ENCODE peak calls at places on chromosomes 4 and X, in five cellular contexts. I is mammary epithelial cell, P is sigmoid colon, N is osteoblast, Q is SK-N-SH. H is an unnamed sample.

GRCh38 chr4:176001171-176002006 is 64.3 kb upstream of the WDR17 start:
- DNase-seq in I (no peak), P (peak; percentile 87), N (peak; percentile 66), Q (peak; percentile 17), H (peak; percentile 33)

GRCh38 chr4:36420111-36420679 is 138.8 kb downstream of the DTHD1 start:
- DNase-seq in I (no peak), P (no peak), N (no peak), Q (no peak), H (no peak)

GRCh38 chr4:79764118-79764517 is 308.9 kb downstream of the ANTXR2 start:
- DNase-seq in I (no peak), P (no peak), N (no peak), Q (no peak), H (no peak)

GRCh38 chrX:101359966-101360365 is 11.4 kb upstream of the TIMM8A start:
- DNase-seq in I (peak; percentile 9), P (no peak), N (no peak), Q (no peak), H (no peak)

GRCh38 chr4:134024251-134024650 is 177.3 kb downstream of the PABPC4L start:
- DNase-seq in I (no peak), P (no peak), N (no peak), Q (no peak), H (no peak)

GRCh38 chr4:87423313-87424031 is 1.1 kb downstream of the NUDT9 start:
- DNase-seq in I (peak; percentile 55), P (no peak), N (peak; percentile 72), Q (peak; percentile 56), H (no peak)

GRCh38 chr4:25564836-25565235 is 90.8 kb upstream of the SLC34A2 start:
- DNase-seq in I (no peak), P (no peak), N (no peak), Q (no peak), H (no peak)

GRCh38 chr4:110663738-110664444 is 41.0 kb upstream of the PITX2 start:
- DNase-seq in I (no peak), P (no peak), N (peak; percentile 38), Q (no peak), H (no peak)

GRCh38 chr4:108571027-108571569 is 49.3 kb upstream of the RPL34 start:
- DNase-seq in I (no peak), P (no peak), N (peak; percentile 8), Q (no peak), H (no peak)

GRCh38 chrX:64395568-64395929 is 297 bp upstream of the MTMR8 start:
- DNase-seq in I (no peak), P (no peak), N (no peak), Q (no peak), H (no peak)

GRCh38 chrX:98637451-98637850 is 1753.7 kb downstream of the RPA4 start:
- DNase-seq in I (no peak), P (no peak), N (no peak), Q (no peak), H (no peak)

GRCh38 chrX:136768469-136769084 is 12.2 kb downstream of the ARHGEF6 start:
- DNase-seq in I (peak; percentile 69), P (peak; percentile 73), N (peak; percentile 88), Q (peak; percentile 20), H (no peak)

GRCh38 chrX:140918398-140919043 is 83.9 kb upstream of the SPANXB1 start:
- DNase-seq in I (peak; percentile 49), P (no peak), N (no peak), Q (peak; percentile 36), H (no peak)

GRCh38 chr4:145618210-145618911 is 824 bp upstream of the MMAA start:
- DNase-seq in I (no peak), P (no peak), N (peak; percentile 58), Q (peak; percentile 29), H (no peak)

GRCh38 chrX:119688856-119689455 is 4.0 kb downstream of the SEPTIN6 start:
- DNase-seq in I (no peak), P (no peak), N (no peak), Q (no peak), H (no peak)

GRCh38 chr4:83124079-83124780 is 9.7 kb upstream of the PLAC8 start:
- DNase-seq in I (no peak), P (no peak), N (no peak), Q (no peak), H (no peak)

GRCh38 chrX:97844161-97844560 is 960.5 kb downstream of the RPA4 start:
- DNase-seq in I (no peak), P (no peak), N (peak; percentile 72), Q (peak; percentile 1), H (no peak)

GRCh38 chr4:21083413-21083812 is 383.2 kb downstream of the PACRGL start:
- DNase-seq in I (no peak), P (no peak), N (no peak), Q (no peak), H (no peak)

GRCh38 chr4:173212379-173212778 is 43.8 kb downstream of the GALNT7 start:
- DNase-seq in I (no peak), P (no peak), N (no peak), Q (no peak), H (no peak)

GRCh38 chr4:184282895-184283654 is 65.4 kb upstream of the ENPP6 start:
- DNase-seq in I (no peak), P (no peak), N (no peak), Q (no peak), H (no peak)

GRCh38 chrX:2664497-2664896 is 26.6 kb upstream of the CD99 start:
- DNase-seq in I (no peak), P (no peak), N (peak; percentile 83), Q (no peak), H (no peak)

GRCh38 chrX:7074135-7074907 is 73.2 kb upstream of the STS start:
- DNase-seq in I (peak; percentile 30), P (no peak), N (peak; percentile 57), Q (no peak), H (no peak)

GRCh38 chrX:24150051-24150790 is 692 bp downstream of the ZFX start:
- DNase-seq in I (peak; percentile 86), P (peak; percentile 97), N (peak; percentile 99), Q (peak; percentile 98), H (peak; percentile 90)

GRCh38 chr4:150973626-150974250 is 41.3 kb downstream of the LRBA start:
- DNase-seq in I (no peak), P (no peak), N (no peak), Q (no peak), H (no peak)

GRCh38 chrX:115690554-115691216 is 129.7 kb downstream of the PLS3 start:
- DNase-seq in I (peak; percentile 64), P (peak; percentile 68), N (peak; percentile 81), Q (peak; percentile 64), H (peak; percentile 2)

GRCh38 chr4:159444668-159445067 is 341.8 kb downstream of the RAPGEF2 start:
- DNase-seq in I (peak; percentile 60), P (no peak), N (no peak), Q (no peak), H (no peak)

GRCh38 chr4:7055990-7056325 is 11.9 kb downstream of the GRPEL1 start:
- DNase-seq in I (no peak), P (peak; percentile 56), N (peak; percentile 62), Q (no peak), H (no peak)

GRCh38 chrX:11952176-11952720 is 186.0 kb upstream of the FRMPD4 start:
- DNase-seq in I (no peak), P (no peak), N (no peak), Q (no peak), H (no peak)

GRCh38 chrX:153820601-153821000 is 9.7 kb downstream of the PDZD4 start:
- DNase-seq in I (no peak), P (no peak), N (peak; percentile 80), Q (peak; percentile 44), H (no peak)

GRCh38 chr4:41878170-41878941 is 56.9 kb upstream of the TMEM33 start:
- DNase-seq in I (no peak), P (no peak), N (no peak), Q (peak; percentile 62), H (no peak)

GRCh38 chrX:25144043-25144940 is 128.5 kb upstream of the ARX start:
- DNase-seq in I (peak; percentile 15), P (peak; percentile 72), N (peak; percentile 66), Q (peak; percentile 51), H (peak; percentile 30)

GRCh38 chr4:183637461-183637860 is 21.5 kb downstream of the RWDD4 start:
- DNase-seq in I (peak; percentile 39), P (no peak), N (no peak), Q (no peak), H (no peak)

GRCh38 chr4:137993232-137993631 is 248.9 kb downstream of the SLC7A11 start:
- DNase-seq in I (peak; percentile 20), P (no peak), N (no peak), Q (no peak), H (no peak)

DNA sequence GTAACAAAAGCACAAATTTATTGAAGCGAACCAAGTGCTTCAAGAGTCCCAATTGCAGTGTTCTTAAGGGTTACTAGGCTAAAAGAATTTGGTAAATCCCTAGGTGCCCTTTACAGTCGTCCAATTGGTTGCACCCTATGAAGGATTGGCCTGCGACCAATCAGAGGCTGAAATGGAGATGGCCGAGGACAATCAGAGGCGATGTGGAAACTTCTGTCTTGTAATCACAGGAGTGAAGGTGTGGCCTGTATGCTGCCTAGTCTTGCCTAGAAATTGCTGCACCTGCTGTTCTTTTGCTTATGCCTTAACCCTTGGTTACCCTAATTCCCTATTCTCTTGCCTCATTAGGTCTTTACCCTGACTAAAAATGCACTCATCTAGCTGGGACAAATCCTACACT is 1.1 kb upstream of the DCK start:
- DNase-seq in I (peak; percentile 22), P (no peak), N (no peak), Q (no peak), H (no peak)
- H3K27ac ChIP-seq in I (no peak overlapping the region), P (peak overlapping the region; percentile 87), N (no peak overlapping the region), Q (no peak overlapping the region), H (peak overlapping the region; percentile 91)

GRCh38 chrX:104288961-104289360 is 34.2 kb upstream of the ESX1 start:
- DNase-seq in I (no peak), P (no peak), N (no peak), Q (no peak), H (no peak)
- H3K27ac ChIP-seq in I (no peak overlapping the region), P (no peak overlapping the region), N (no peak overlapping the region), Q (no peak overlapping the region), H (no peak overlapping the region)

DNA sequence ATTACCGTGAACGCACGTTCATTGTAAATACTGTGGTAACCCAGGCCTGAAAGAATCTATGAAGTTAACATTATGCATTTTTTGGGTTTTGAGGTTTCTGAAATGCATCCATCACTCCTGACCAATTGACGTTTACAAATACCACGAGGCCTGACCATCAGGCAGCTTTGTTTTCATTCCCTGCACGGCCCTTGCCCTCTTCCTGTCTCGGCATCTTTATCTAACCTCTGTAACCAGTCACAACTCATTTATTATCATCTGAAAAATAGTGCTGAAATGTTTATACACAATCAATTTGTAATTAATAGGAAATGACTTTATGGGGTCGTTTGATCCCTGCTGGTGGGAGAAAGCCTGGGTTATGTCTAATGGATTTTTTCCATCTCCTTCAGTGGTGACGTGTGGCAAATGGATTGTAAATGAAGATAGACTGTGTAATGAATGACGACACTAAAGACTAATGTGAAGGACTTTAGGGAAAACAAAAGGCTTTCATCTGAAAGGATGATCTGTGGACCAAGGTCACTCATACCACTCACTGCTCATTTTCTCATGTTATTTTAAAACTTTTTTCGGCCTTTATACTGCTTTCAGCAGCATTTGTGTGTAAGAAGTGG is 102.7 kb upstream of the SORBS2 start:
- DNase-seq in I (no peak), P (no peak), N (peak; percentile 86), Q (peak; percentile 33), H (no peak)
- H3K27ac ChIP-seq in I (no peak overlapping the region), P (no peak overlapping the region), N (peak overlapping the region; percentile 98), Q (no peak overlapping the region), H (no peak overlapping the region)

GRCh38 chr4:57080781-57081650 is 29.2 kb downstream of the IGFBP7 start:
- DNase-seq in I (peak; percentile 92), P (no peak), N (peak; percentile 21), Q (no peak), H (no peak)
- H3K27ac ChIP-seq in I (peak overlapping the region; percentile 86), P (peak overlapping the region; percentile 68), N (peak overlapping the region; percentile 96), Q (peak overlapping the region; percentile 91), H (peak overlapping the region; percentile 68)

H was measured in caudate nucleus.